ENCODE peak calls at places on chromosomes 1 and 21, in six cellular contexts. One of them, this sample, is unnamed.

GRCh38 chr1:234863596-234863995 is 253.6 kb upstream of the IRF2BP2 start:
- DNase-seq in GM12878: no peak
- DNase-seq in activated CD4-positive, alpha-beta T cell treated with anti-CD3 and anti-CD28 coated beads, Interleukin-2, amount 10 ng/mL, durations not matched to agents 24 days and 14 days: no peak
- DNase-seq in left cardiac atrium: no peak
- DNase-seq in uterus: peak; percentile 52
- DNase-seq in foreskin fibroblast: peak; percentile 78
- DNase-seq in this sample: no peak

GRCh38 chr1:235006816-235007215 is 121.8 kb downstream of the TOMM20 start:
- DNase-seq in foreskin fibroblast: no peak
- DNase-seq in left cardiac atrium: no peak
- DNase-seq in uterus: no peak
- DNase-seq in activated CD4-positive, alpha-beta T cell treated with anti-CD3 and anti-CD28 coated beads, Interleukin-2, amount 10 ng/mL, durations not matched to agents 24 days and 14 days: no peak
- DNase-seq in GM12878: no peak
- DNase-seq in this sample: no peak

GRCh38 chr21:42071146-42071737 is at the start of gene UMODL1:
- DNase-seq in left cardiac atrium: no peak
- DNase-seq in foreskin fibroblast: no peak
- DNase-seq in GM12878: no peak
- DNase-seq in activated CD4-positive, alpha-beta T cell treated with anti-CD3 and anti-CD28 coated beads, Interleukin-2, amount 10 ng/mL, durations not matched to agents 24 days and 14 days: no peak
- DNase-seq in uterus: no peak
- DNase-seq in this sample: no peak

GRCh38 chr21:45471229-45472052 is 66.5 kb downstream of the COL18A1 start:
- DNase-seq in activated CD4-positive, alpha-beta T cell treated with anti-CD3 and anti-CD28 coated beads, Interleukin-2, amount 10 ng/mL, durations not matched to agents 24 days and 14 days: no peak
- DNase-seq in foreskin fibroblast: peak; percentile 83
- DNase-seq in left cardiac atrium: peak; percentile 57
- DNase-seq in GM12878: no peak
- DNase-seq in uterus: peak; percentile 68
- DNase-seq in this sample: peak; percentile 81

GRCh38 chr1:155268630-155269029 is 4.7 kb downstream of the CLK2 start:
- DNase-seq in foreskin fibroblast: no peak
- DNase-seq in uterus: no peak
- DNase-seq in left cardiac atrium: no peak
- DNase-seq in activated CD4-positive, alpha-beta T cell treated with anti-CD3 and anti-CD28 coated beads, Interleukin-2, amount 10 ng/mL, durations not matched to agents 24 days and 14 days: no peak
- DNase-seq in GM12878: no peak
- DNase-seq in this sample: no peak

GRCh38 chr1:68229927-68230812 is 2.2 kb downstream of the WLS start:
- DNase-seq in uterus: no peak
- DNase-seq in foreskin fibroblast: peak; percentile 41
- DNase-seq in activated CD4-positive, alpha-beta T cell treated with anti-CD3 and anti-CD28 coated beads, Interleukin-2, amount 10 ng/mL, durations not matched to agents 24 days and 14 days: no peak
- DNase-seq in left cardiac atrium: no peak
- DNase-seq in GM12878: no peak
- DNase-seq in this sample: no peak

GRCh38 chr1:161038523-161039153 is at the start of gene TSTD1:
- DNase-seq in foreskin fibroblast: no peak
- DNase-seq in uterus: peak; percentile 29
- DNase-seq in activated CD4-positive, alpha-beta T cell treated with anti-CD3 and anti-CD28 coated beads, Interleukin-2, amount 10 ng/mL, durations not matched to agents 24 days and 14 days: peak; percentile 96
- DNase-seq in GM12878: no peak
- DNase-seq in left cardiac atrium: peak; percentile 70
- DNase-seq in this sample: peak; percentile 80

GRCh38 chr1:154221815-154222081 is 993 bp downstream of the UBAP2L start:
- DNase-seq in foreskin fibroblast: peak; percentile 63
- DNase-seq in activated CD4-positive, alpha-beta T cell treated with anti-CD3 and anti-CD28 coated beads, Interleukin-2, amount 10 ng/mL, durations not matched to agents 24 days and 14 days: no peak
- DNase-seq in GM12878: no peak
- DNase-seq in uterus: no peak
- DNase-seq in left cardiac atrium: no peak
- DNase-seq in this sample: no peak

GRCh38 chr1:214255509-214255908 is 25.4 kb upstream of the SMYD2 start:
- DNase-seq in left cardiac atrium: no peak
- DNase-seq in activated CD4-positive, alpha-beta T cell treated with anti-CD3 and anti-CD28 coated beads, Interleukin-2, amount 10 ng/mL, durations not matched to agents 24 days and 14 days: no peak
- DNase-seq in uterus: no peak
- DNase-seq in foreskin fibroblast: no peak
- DNase-seq in GM12878: no peak
- DNase-seq in this sample: no peak

GRCh38 chr1:201582261-201582951 is 43.5 kb downstream of the NAV1 start:
- DNase-seq in activated CD4-positive, alpha-beta T cell treated with anti-CD3 and anti-CD28 coated beads, Interleukin-2, amount 10 ng/mL, durations not matched to agents 24 days and 14 days: no peak
- DNase-seq in GM12878: no peak
- DNase-seq in uterus: no peak
- DNase-seq in foreskin fibroblast: peak; percentile 84
- DNase-seq in left cardiac atrium: peak; percentile 46
- DNase-seq in this sample: no peak

GRCh38 chr1:234400773-234401172 is 27.5 kb downstream of the COA6 start:
- DNase-seq in GM12878: peak; percentile 33
- DNase-seq in foreskin fibroblast: no peak
- DNase-seq in left cardiac atrium: no peak
- DNase-seq in uterus: no peak
- DNase-seq in activated CD4-positive, alpha-beta T cell treated with anti-CD3 and anti-CD28 coated beads, Interleukin-2, amount 10 ng/mL, durations not matched to agents 24 days and 14 days: peak; percentile 63
- DNase-seq in this sample: no peak

GRCh38 chr21:46145159-46145839 is 10.1 kb downstream of the FTCD start:
- DNase-seq in foreskin fibroblast: no peak
- DNase-seq in GM12878: no peak
- DNase-seq in activated CD4-positive, alpha-beta T cell treated with anti-CD3 and anti-CD28 coated beads, Interleukin-2, amount 10 ng/mL, durations not matched to agents 24 days and 14 days: no peak
- DNase-seq in left cardiac atrium: peak; percentile 20
- DNase-seq in uterus: peak; percentile 21
- DNase-seq in this sample: peak; percentile 52

GRCh38 chr1:53535846-53536245 is 76.6 kb downstream of the DMRTB1 start:
- DNase-seq in activated CD4-positive, alpha-beta T cell treated with anti-CD3 and anti-CD28 coated beads, Interleukin-2, amount 10 ng/mL, durations not matched to agents 24 days and 14 days: no peak
- DNase-seq in foreskin fibroblast: peak; percentile 71
- DNase-seq in left cardiac atrium: no peak
- DNase-seq in uterus: no peak
- DNase-seq in GM12878: no peak
- DNase-seq in this sample: no peak

GRCh38 chr1:183632964-183633363 is 2.6 kb downstream of the ARPC5 start:
- DNase-seq in GM12878: no peak
- DNase-seq in uterus: no peak
- DNase-seq in foreskin fibroblast: peak; percentile 41
- DNase-seq in activated CD4-positive, alpha-beta T cell treated with anti-CD3 and anti-CD28 coated beads, Interleukin-2, amount 10 ng/mL, durations not matched to agents 24 days and 14 days: peak; percentile 64
- DNase-seq in left cardiac atrium: no peak
- DNase-seq in this sample: no peak

GRCh38 chr1:15592285-15592684 is 7.4 kb upstream of the AGMAT start:
- DNase-seq in activated CD4-positive, alpha-beta T cell treated with anti-CD3 and anti-CD28 coated beads, Interleukin-2, amount 10 ng/mL, durations not matched to agents 24 days and 14 days: no peak
- DNase-seq in left cardiac atrium: no peak
- DNase-seq in foreskin fibroblast: no peak
- DNase-seq in GM12878: no peak
- DNase-seq in uterus: no peak
- DNase-seq in this sample: no peak

GRCh38 chr1:89213347-89213746 is 14.6 kb upstream of the GBP4 start:
- DNase-seq in uterus: no peak
- DNase-seq in foreskin fibroblast: no peak
- DNase-seq in GM12878: no peak
- DNase-seq in activated CD4-positive, alpha-beta T cell treated with anti-CD3 and anti-CD28 coated beads, Interleukin-2, amount 10 ng/mL, durations not matched to agents 24 days and 14 days: no peak
- DNase-seq in left cardiac atrium: no peak
- DNase-seq in this sample: no peak

GRCh38 chr1:11886986-11887665 is 28.4 kb upstream of the NPPB start:
- DNase-seq in left cardiac atrium: peak; percentile 85
- DNase-seq in uterus: no peak
- DNase-seq in foreskin fibroblast: no peak
- DNase-seq in activated CD4-positive, alpha-beta T cell treated with anti-CD3 and anti-CD28 coated beads, Interleukin-2, amount 10 ng/mL, durations not matched to agents 24 days and 14 days: no peak
- DNase-seq in GM12878: no peak
- DNase-seq in this sample: no peak

GRCh38 chr21:43329361-43330269 is 97.3 kb downstream of the SIK1 start:
- DNase-seq in uterus: no peak
- DNase-seq in GM12878: no peak
- DNase-seq in left cardiac atrium: no peak
- DNase-seq in activated CD4-positive, alpha-beta T cell treated with anti-CD3 and anti-CD28 coated beads, Interleukin-2, amount 10 ng/mL, durations not matched to agents 24 days and 14 days: no peak
- DNase-seq in foreskin fibroblast: no peak
- DNase-seq in this sample: no peak

GRCh38 chr1:208243851-208244583 is at the start of gene PLXNA2:
- DNase-seq in foreskin fibroblast: peak; percentile 88
- DNase-seq in GM12878: no peak
- DNase-seq in uterus: peak; percentile 70
- DNase-seq in activated CD4-positive, alpha-beta T cell treated with anti-CD3 and anti-CD28 coated beads, Interleukin-2, amount 10 ng/mL, durations not matched to agents 24 days and 14 days: peak; percentile 88
- DNase-seq in left cardiac atrium: peak; percentile 87
- DNase-seq in this sample: peak; percentile 92

GRCh38 chr1:21100496-21100895 is 76.2 kb downstream of the EIF4G3 start:
- DNase-seq in left cardiac atrium: no peak
- DNase-seq in foreskin fibroblast: peak; percentile 33
- DNase-seq in uterus: no peak
- DNase-seq in activated CD4-positive, alpha-beta T cell treated with anti-CD3 and anti-CD28 coated beads, Interleukin-2, amount 10 ng/mL, durations not matched to agents 24 days and 14 days: no peak
- DNase-seq in GM12878: no peak
- DNase-seq in this sample: no peak

GRCh38 chr1:245956225-245956624 is 550.9 kb downstream of the SMYD3 start:
- DNase-seq in left cardiac atrium: no peak
- DNase-seq in foreskin fibroblast: peak; percentile 30
- DNase-seq in uterus: no peak
- DNase-seq in activated CD4-positive, alpha-beta T cell treated with anti-CD3 and anti-CD28 coated beads, Interleukin-2, amount 10 ng/mL, durations not matched to agents 24 days and 14 days: peak; percentile 76
- DNase-seq in GM12878: no peak
- DNase-seq in this sample: no peak

GRCh38 chr21:38814126-38815059 is 8.7 kb downstream of the ETS2 start:
- DNase-seq in foreskin fibroblast: no peak
- DNase-seq in left cardiac atrium: no peak
- DNase-seq in uterus: no peak
- DNase-seq in activated CD4-positive, alpha-beta T cell treated with anti-CD3 and anti-CD28 coated beads, Interleukin-2, amount 10 ng/mL, durations not matched to agents 24 days and 14 days: no peak
- DNase-seq in GM12878: no peak
- DNase-seq in this sample: no peak

GRCh38 chr1:115654125-115654524 is 12.4 kb downstream of the VANGL1 start:
- DNase-seq in left cardiac atrium: no peak
- DNase-seq in GM12878: no peak
- DNase-seq in foreskin fibroblast: no peak
- DNase-seq in activated CD4-positive, alpha-beta T cell treated with anti-CD3 and anti-CD28 coated beads, Interleukin-2, amount 10 ng/mL, durations not matched to agents 24 days and 14 days: no peak
- DNase-seq in uterus: no peak
- DNase-seq in this sample: no peak

GRCh38 chr21:31180256-31181088 is 142.2 kb upstream of the KRTAP19-8 start:
- DNase-seq in left cardiac atrium: no peak
- DNase-seq in foreskin fibroblast: peak; percentile 70
- DNase-seq in GM12878: no peak
- DNase-seq in activated CD4-positive, alpha-beta T cell treated with anti-CD3 and anti-CD28 coated beads, Interleukin-2, amount 10 ng/mL, durations not matched to agents 24 days and 14 days: peak; percentile 77
- DNase-seq in uterus: no peak
- DNase-seq in this sample: no peak

GRCh38 chr21:43911935-43912487 is 47.0 kb downstream of the AGPAT3 start:
- DNase-seq in activated CD4-positive, alpha-beta T cell treated with anti-CD3 and anti-CD28 coated beads, Interleukin-2, amount 10 ng/mL, durations not matched to agents 24 days and 14 days: no peak
- DNase-seq in foreskin fibroblast: no peak
- DNase-seq in left cardiac atrium: no peak
- DNase-seq in GM12878: no peak
- DNase-seq in uterus: no peak
- DNase-seq in this sample: no peak

GRCh38 chr1:119367332-119368124 is 1.1 kb upstream of the HAO2 start:
- DNase-seq in GM12878: no peak
- DNase-seq in uterus: no peak
- DNase-seq in activated CD4-positive, alpha-beta T cell treated with anti-CD3 and anti-CD28 coated beads, Interleukin-2, amount 10 ng/mL, durations not matched to agents 24 days and 14 days: no peak
- DNase-seq in left cardiac atrium: no peak
- DNase-seq in foreskin fibroblast: peak; percentile 70
- DNase-seq in this sample: no peak

GRCh38 chr1:109397451-109398342 is at the start of gene SORT1:
- DNase-seq in foreskin fibroblast: peak; percentile 90
- DNase-seq in left cardiac atrium: peak; percentile 89
- DNase-seq in GM12878: no peak
- DNase-seq in activated CD4-positive, alpha-beta T cell treated with anti-CD3 and anti-CD28 coated beads, Interleukin-2, amount 10 ng/mL, durations not matched to agents 24 days and 14 days: peak; percentile 87
- DNase-seq in uterus: peak; percentile 79
- DNase-seq in this sample: peak; percentile 68